ENCODE peak calls at places on chromosome 4, in nine cellular contexts. Q, J, P, D, Z, H, B, I and S are unnamed samples.

GRCh38 chr4:3491681-3492405 is 28.7 kb downstream of the DOK7 start:
- DNase-seq in P (no peak), Z (peak; percentile 29), J (no peak), I (no peak), H (no peak), Q (no peak), D (no peak), B (no peak), S (no peak)

GRCh38 chr4:174217273-174218126 is 66.0 kb downstream of the FBXO8 start:
- DNase-seq in I (no peak), J (no peak), D (no peak), Z (no peak), H (peak; percentile 31), P (no peak), Q (no peak), B (peak; percentile 31), S (no peak)

GRCh38 chr4:168071304-168071703 is 21.0 kb upstream of the ANXA10 start:
- DNase-seq in D (no peak), Z (peak; percentile 58), J (no peak), Q (no peak), H (no peak), I (no peak), B (no peak), P (no peak), S (no peak)

GRCh38 chr4:147730333-147730732 is 1.6 kb upstream of the ARHGAP10 start:
- DNase-seq in D (no peak), I (no peak), P (no peak), J (no peak), H (no peak), B (no peak), Z (no peak), Q (no peak), S (no peak)

GRCh38 chr4:185817403-185817818 is 5.4 kb upstream of the SORBS2 start:
- DNase-seq in P (no peak), J (no peak), Q (no peak), I (no peak), B (no peak), D (no peak), H (no peak), Z (peak; percentile 15), S (no peak)

GRCh38 chr4:1872918-1873269 is 1.7 kb downstream of the NSD2 start:
- DNase-seq in B (no peak), J (no peak), I (no peak), H (peak; percentile 58), P (no peak), Z (peak; percentile 82), D (no peak), Q (no peak), S (no peak)

GRCh38 chr4:121724671-121725070 is 27.9 kb upstream of the ANXA5 start:
- DNase-seq in P (no peak), Q (no peak), D (no peak), J (no peak), I (no peak), H (no peak), Z (no peak), B (no peak), S (no peak)

GRCh38 chr4:36533944-36534343 is 252.5 kb downstream of the DTHD1 start:
- DNase-seq in P (no peak), Q (no peak), H (no peak), I (no peak), Z (peak; percentile 62), J (no peak), D (no peak), B (no peak), S (no peak)

GRCh38 chr4:154082760-154083530 is 294.1 kb upstream of the SFRP2 start:
- DNase-seq in H (peak; percentile 8), B (no peak), D (no peak), Q (no peak), J (peak; percentile 20), Z (peak; percentile 5), P (no peak), I (no peak), S (no peak)

GRCh38 chr4:133154725-133155124 is 5.6 kb downstream of the PCDH10 start:
- DNase-seq in B (no peak), I (no peak), Z (peak; percentile 10), P (no peak), J (no peak), H (peak; percentile 4), D (no peak), Q (peak; percentile 23), S (peak; percentile 72)

GRCh38 chr4:183107891-183108459 is 8.9 kb downstream of the WWC2 start:
- DNase-seq in B (no peak), H (no peak), D (no peak), Q (no peak), P (no peak), I (no peak), Z (peak; percentile 80), J (peak; percentile 44), S (no peak)

GRCh38 chr4:76074468-76074867 is at the start of gene ART3:
- DNase-seq in Q (no peak), Z (no peak), D (no peak), I (no peak), B (no peak), H (no peak), J (no peak), P (peak; percentile 5), S (peak; percentile 1)

GRCh38 chr4:146336413-146336807 is 122.1 kb downstream of the REELD1 start:
- DNase-seq in B (no peak), P (no peak), D (no peak), H (no peak), Q (no peak), Z (peak; percentile 55), I (no peak), J (no peak), S (no peak)

GRCh38 chr4:6268650-6269399 is 825 bp upstream of the WFS1 start:
- DNase-seq in P (no peak), Q (no peak), Z (no peak), J (no peak), I (no peak), H (no peak), D (no peak), B (no peak), S (no peak)

GRCh38 chr4:16031554-16032381 is 52.1 kb downstream of the PROM1 start:
- DNase-seq in J (no peak), I (no peak), Z (no peak), H (no peak), B (no peak), Q (no peak), P (no peak), D (no peak), S (no peak)

GRCh38 chr4:147578057-147578476 is 39.1 kb upstream of the TMEM184C start:
- DNase-seq in Q (peak; percentile 55), H (no peak), B (peak; percentile 87), D (no peak), P (no peak), I (no peak), J (peak; percentile 98), Z (peak; percentile 100), S (no peak)

GRCh38 chr4:4386736-4387392 is at the start of gene NSG1:
- DNase-seq in B (no peak), J (peak; percentile 18), Z (peak; percentile 37), D (no peak), Q (no peak), I (no peak), P (peak; percentile 58), H (peak; percentile 58), S (no peak)

GRCh38 chr4:154622598-154622997 is 10.1 kb upstream of the FGG start:
- DNase-seq in Q (peak; percentile 49), I (no peak), P (no peak), B (no peak), Z (peak; percentile 51), J (peak; percentile 65), D (peak; percentile 7), H (peak; percentile 16), S (peak; percentile 39)

GRCh38 chr4:6031831-6032230 is 13.6 kb upstream of the C4orf50 start:
- DNase-seq in Q (no peak), I (no peak), Z (no peak), H (no peak), B (no peak), D (no peak), P (no peak), J (no peak), S (no peak)

GRCh38 chr4:118417325-118417724 is 64.5 kb upstream of the PRSS12 start:
- DNase-seq in J (peak; percentile 73), Q (no peak), I (no peak), B (peak; percentile 28), D (no peak), H (no peak), P (no peak), Z (peak; percentile 99), S (no peak)

GRCh38 chr4:84750260-84750955 is 167.5 kb downstream of the CDS1 start:
- DNase-seq in Z (peak; percentile 50), J (peak; percentile 39), I (no peak), P (no peak), B (peak; percentile 24), D (peak; percentile 55), H (no peak), Q (peak; percentile 12), S (peak; percentile 80)

GRCh38 chr4:85747871-85748491 is 273.0 kb downstream of the ARHGAP24 start:
- DNase-seq in H (peak; percentile 16), Q (peak; percentile 73), D (peak; percentile 79), J (peak; percentile 21), B (peak; percentile 57), I (no peak), Z (peak; percentile 80), P (no peak), S (peak; percentile 12)

GRCh38 chr4:138300616-138301015 is 58.5 kb upstream of the SLC7A11 start:
- DNase-seq in H (no peak), Q (no peak), Z (no peak), J (no peak), P (no peak), D (no peak), I (no peak), B (no peak), S (no peak)